ENCODE peak calls at places on chromosomes 16 and 17, in ten cellular contexts. One of them, this sample, is unnamed.

GRCh38 chr16:67678354-67679023 is 11.9 kb downstream of the C16orf86 start:
- DNase-seq in activated T-helper 2 cell treated with anti-CD3 and anti-CD28 coated beads, Interferon-gamma antibody, Interleukin-2, Interleukin-4, amounts not matched to agents 10 μg/mL and 5 μg/mL and 100 μg/mL, durations not matched to agents 14 hours and 24 hours and 36 hours: no peak
- DNase-seq in RPMI7951: no peak
- DNase-seq in stimulated activated CD4-positive, alpha-beta T cell treated with anti-CD3 and anti-CD28 coated beads, Interleukin-15, amount 100 ng/mL, for 24 hours: no peak
- DNase-seq in fibroblast of the conjunctiva: no peak
- DNase-seq in ELR: no peak
- DNase-seq in NCI-H748 treated with DMSO at 0.1 percent for 48 hours: no peak
- DNase-seq in progenitor cell of endocrine pancreas: no peak
- DNase-seq in activated T-helper 9 cell treated with anti-CD3 and anti-CD28 coated beads, Interleukin-2, amount 50 U/mL, for 16 hours: no peak
- DNase-seq in stimulated activated naive CD8-positive, alpha-beta T cell treated with anti-CD3 and anti-CD28 coated beads, Interleukin-15, Interleukin-2, amounts not matched to agents 100 U/mL and 50 U/mL, for 24 hours: no peak
- DNase-seq in this sample: no peak

GRCh38 chr17:82812601-82813000 is 27.2 kb downstream of the ZNF750 start:
- DNase-seq in NCI-H748 treated with DMSO at 0.1 percent for 48 hours: no peak
- DNase-seq in stimulated activated naive CD8-positive, alpha-beta T cell treated with anti-CD3 and anti-CD28 coated beads, Interleukin-15, Interleukin-2, amounts not matched to agents 100 U/mL and 50 U/mL, for 24 hours: no peak
- DNase-seq in fibroblast of the conjunctiva: no peak
- DNase-seq in activated T-helper 9 cell treated with anti-CD3 and anti-CD28 coated beads, Interleukin-2, amount 50 U/mL, for 16 hours: no peak
- DNase-seq in activated T-helper 2 cell treated with anti-CD3 and anti-CD28 coated beads, Interferon-gamma antibody, Interleukin-2, Interleukin-4, amounts not matched to agents 10 μg/mL and 5 μg/mL and 100 μg/mL, durations not matched to agents 14 hours and 24 hours and 36 hours: no peak
- DNase-seq in ELR: no peak
- DNase-seq in progenitor cell of endocrine pancreas: no peak
- DNase-seq in stimulated activated CD4-positive, alpha-beta T cell treated with anti-CD3 and anti-CD28 coated beads, Interleukin-15, amount 100 ng/mL, for 24 hours: no peak
- DNase-seq in RPMI7951: no peak
- DNase-seq in this sample: no peak

GRCh38 chr17:57766307-57766943 is 21.3 kb upstream of the CCDC182 start:
- DNase-seq in stimulated activated naive CD8-positive, alpha-beta T cell treated with anti-CD3 and anti-CD28 coated beads, Interleukin-15, Interleukin-2, amounts not matched to agents 100 U/mL and 50 U/mL, for 24 hours: no peak
- DNase-seq in ELR: no peak
- DNase-seq in RPMI7951: no peak
- DNase-seq in progenitor cell of endocrine pancreas: no peak
- DNase-seq in stimulated activated CD4-positive, alpha-beta T cell treated with anti-CD3 and anti-CD28 coated beads, Interleukin-15, amount 100 ng/mL, for 24 hours: no peak
- DNase-seq in fibroblast of the conjunctiva: no peak
- DNase-seq in NCI-H748 treated with DMSO at 0.1 percent for 48 hours: no peak
- DNase-seq in activated T-helper 2 cell treated with anti-CD3 and anti-CD28 coated beads, Interferon-gamma antibody, Interleukin-2, Interleukin-4, amounts not matched to agents 10 μg/mL and 5 μg/mL and 100 μg/mL, durations not matched to agents 14 hours and 24 hours and 36 hours: no peak
- DNase-seq in activated T-helper 9 cell treated with anti-CD3 and anti-CD28 coated beads, Interleukin-2, amount 50 U/mL, for 16 hours: no peak
- DNase-seq in this sample: no peak

GRCh38 chr17:40111221-40112128 is 10.3 kb upstream of the MSL1 start:
- DNase-seq in ELR: peak; percentile 94
- DNase-seq in RPMI7951: peak; percentile 95
- DNase-seq in activated T-helper 9 cell treated with anti-CD3 and anti-CD28 coated beads, Interleukin-2, amount 50 U/mL, for 16 hours: peak; percentile 54
- DNase-seq in progenitor cell of endocrine pancreas: peak; percentile 65
- DNase-seq in stimulated activated CD4-positive, alpha-beta T cell treated with anti-CD3 and anti-CD28 coated beads, Interleukin-15, amount 100 ng/mL, for 24 hours: peak; percentile 82
- DNase-seq in NCI-H748 treated with DMSO at 0.1 percent for 48 hours: peak; percentile 62
- DNase-seq in fibroblast of the conjunctiva: peak; percentile 81
- DNase-seq in stimulated activated naive CD8-positive, alpha-beta T cell treated with anti-CD3 and anti-CD28 coated beads, Interleukin-15, Interleukin-2, amounts not matched to agents 100 U/mL and 50 U/mL, for 24 hours: peak; percentile 77
- DNase-seq in activated T-helper 2 cell treated with anti-CD3 and anti-CD28 coated beads, Interferon-gamma antibody, Interleukin-2, Interleukin-4, amounts not matched to agents 10 μg/mL and 5 μg/mL and 100 μg/mL, durations not matched to agents 14 hours and 24 hours and 36 hours: peak; percentile 64
- DNase-seq in this sample: peak; percentile 93

GRCh38 chr17:46194393-46195216 is 1.4 kb upstream of the KANSL1 start:
- DNase-seq in activated T-helper 2 cell treated with anti-CD3 and anti-CD28 coated beads, Interferon-gamma antibody, Interleukin-2, Interleukin-4, amounts not matched to agents 10 μg/mL and 5 μg/mL and 100 μg/mL, durations not matched to agents 14 hours and 24 hours and 36 hours: peak; percentile 70
- DNase-seq in fibroblast of the conjunctiva: peak; percentile 43
- DNase-seq in stimulated activated CD4-positive, alpha-beta T cell treated with anti-CD3 and anti-CD28 coated beads, Interleukin-15, amount 100 ng/mL, for 24 hours: peak; percentile 58
- DNase-seq in progenitor cell of endocrine pancreas: no peak
- DNase-seq in RPMI7951: peak; percentile 43
- DNase-seq in activated T-helper 9 cell treated with anti-CD3 and anti-CD28 coated beads, Interleukin-2, amount 50 U/mL, for 16 hours: no peak
- DNase-seq in NCI-H748 treated with DMSO at 0.1 percent for 48 hours: peak; percentile 13
- DNase-seq in stimulated activated naive CD8-positive, alpha-beta T cell treated with anti-CD3 and anti-CD28 coated beads, Interleukin-15, Interleukin-2, amounts not matched to agents 100 U/mL and 50 U/mL, for 24 hours: peak; percentile 42
- DNase-seq in ELR: peak; percentile 84
- DNase-seq in this sample: peak; percentile 81

GRCh38 chr16:84543931-84544776 is 39.7 kb upstream of the MEAK7 start:
- DNase-seq in progenitor cell of endocrine pancreas: no peak
- DNase-seq in activated T-helper 2 cell treated with anti-CD3 and anti-CD28 coated beads, Interferon-gamma antibody, Interleukin-2, Interleukin-4, amounts not matched to agents 10 μg/mL and 5 μg/mL and 100 μg/mL, durations not matched to agents 14 hours and 24 hours and 36 hours: no peak
- DNase-seq in NCI-H748 treated with DMSO at 0.1 percent for 48 hours: peak; percentile 3
- DNase-seq in RPMI7951: no peak
- DNase-seq in stimulated activated CD4-positive, alpha-beta T cell treated with anti-CD3 and anti-CD28 coated beads, Interleukin-15, amount 100 ng/mL, for 24 hours: peak; percentile 65
- DNase-seq in stimulated activated naive CD8-positive, alpha-beta T cell treated with anti-CD3 and anti-CD28 coated beads, Interleukin-15, Interleukin-2, amounts not matched to agents 100 U/mL and 50 U/mL, for 24 hours: peak; percentile 71
- DNase-seq in fibroblast of the conjunctiva: no peak
- DNase-seq in ELR: no peak
- DNase-seq in activated T-helper 9 cell treated with anti-CD3 and anti-CD28 coated beads, Interleukin-2, amount 50 U/mL, for 16 hours: no peak
- DNase-seq in this sample: peak; percentile 19

GRCh38 chr16:23521037-23521743 is 10.9 kb upstream of the GGA2 start:
- DNase-seq in stimulated activated CD4-positive, alpha-beta T cell treated with anti-CD3 and anti-CD28 coated beads, Interleukin-15, amount 100 ng/mL, for 24 hours: no peak
- DNase-seq in RPMI7951: no peak
- DNase-seq in fibroblast of the conjunctiva: no peak
- DNase-seq in NCI-H748 treated with DMSO at 0.1 percent for 48 hours: no peak
- DNase-seq in ELR: no peak
- DNase-seq in activated T-helper 2 cell treated with anti-CD3 and anti-CD28 coated beads, Interferon-gamma antibody, Interleukin-2, Interleukin-4, amounts not matched to agents 10 μg/mL and 5 μg/mL and 100 μg/mL, durations not matched to agents 14 hours and 24 hours and 36 hours: no peak
- DNase-seq in progenitor cell of endocrine pancreas: no peak
- DNase-seq in activated T-helper 9 cell treated with anti-CD3 and anti-CD28 coated beads, Interleukin-2, amount 50 U/mL, for 16 hours: no peak
- DNase-seq in stimulated activated naive CD8-positive, alpha-beta T cell treated with anti-CD3 and anti-CD28 coated beads, Interleukin-15, Interleukin-2, amounts not matched to agents 100 U/mL and 50 U/mL, for 24 hours: no peak
- DNase-seq in this sample: no peak

GRCh38 chr17:9907883-9908648 is 3.0 kb upstream of the RCVRN start:
- DNase-seq in activated T-helper 9 cell treated with anti-CD3 and anti-CD28 coated beads, Interleukin-2, amount 50 U/mL, for 16 hours: no peak
- DNase-seq in stimulated activated naive CD8-positive, alpha-beta T cell treated with anti-CD3 and anti-CD28 coated beads, Interleukin-15, Interleukin-2, amounts not matched to agents 100 U/mL and 50 U/mL, for 24 hours: no peak
- DNase-seq in activated T-helper 2 cell treated with anti-CD3 and anti-CD28 coated beads, Interferon-gamma antibody, Interleukin-2, Interleukin-4, amounts not matched to agents 10 μg/mL and 5 μg/mL and 100 μg/mL, durations not matched to agents 14 hours and 24 hours and 36 hours: no peak
- DNase-seq in progenitor cell of endocrine pancreas: no peak
- DNase-seq in RPMI7951: peak; percentile 20
- DNase-seq in ELR: no peak
- DNase-seq in stimulated activated CD4-positive, alpha-beta T cell treated with anti-CD3 and anti-CD28 coated beads, Interleukin-15, amount 100 ng/mL, for 24 hours: no peak
- DNase-seq in fibroblast of the conjunctiva: no peak
- DNase-seq in NCI-H748 treated with DMSO at 0.1 percent for 48 hours: no peak
- DNase-seq in this sample: no peak

GRCh38 chr17:74477411-74477810 is 11.0 kb downstream of the CD300A start:
- DNase-seq in stimulated activated naive CD8-positive, alpha-beta T cell treated with anti-CD3 and anti-CD28 coated beads, Interleukin-15, Interleukin-2, amounts not matched to agents 100 U/mL and 50 U/mL, for 24 hours: no peak
- DNase-seq in progenitor cell of endocrine pancreas: no peak
- DNase-seq in ELR: no peak
- DNase-seq in activated T-helper 9 cell treated with anti-CD3 and anti-CD28 coated beads, Interleukin-2, amount 50 U/mL, for 16 hours: no peak
- DNase-seq in NCI-H748 treated with DMSO at 0.1 percent for 48 hours: no peak
- DNase-seq in RPMI7951: no peak
- DNase-seq in activated T-helper 2 cell treated with anti-CD3 and anti-CD28 coated beads, Interferon-gamma antibody, Interleukin-2, Interleukin-4, amounts not matched to agents 10 μg/mL and 5 μg/mL and 100 μg/mL, durations not matched to agents 14 hours and 24 hours and 36 hours: no peak
- DNase-seq in stimulated activated CD4-positive, alpha-beta T cell treated with anti-CD3 and anti-CD28 coated beads, Interleukin-15, amount 100 ng/mL, for 24 hours: no peak
- DNase-seq in fibroblast of the conjunctiva: no peak
- DNase-seq in this sample: no peak

GRCh38 chr16:1640261-1640956 is 28.2 kb downstream of the CRAMP1 start:
- DNase-seq in RPMI7951: no peak
- DNase-seq in stimulated activated naive CD8-positive, alpha-beta T cell treated with anti-CD3 and anti-CD28 coated beads, Interleukin-15, Interleukin-2, amounts not matched to agents 100 U/mL and 50 U/mL, for 24 hours: no peak
- DNase-seq in NCI-H748 treated with DMSO at 0.1 percent for 48 hours: no peak
- DNase-seq in fibroblast of the conjunctiva: no peak
- DNase-seq in progenitor cell of endocrine pancreas: no peak
- DNase-seq in ELR: no peak
- DNase-seq in activated T-helper 2 cell treated with anti-CD3 and anti-CD28 coated beads, Interferon-gamma antibody, Interleukin-2, Interleukin-4, amounts not matched to agents 10 μg/mL and 5 μg/mL and 100 μg/mL, durations not matched to agents 14 hours and 24 hours and 36 hours: no peak
- DNase-seq in activated T-helper 9 cell treated with anti-CD3 and anti-CD28 coated beads, Interleukin-2, amount 50 U/mL, for 16 hours: no peak
- DNase-seq in stimulated activated CD4-positive, alpha-beta T cell treated with anti-CD3 and anti-CD28 coated beads, Interleukin-15, amount 100 ng/mL, for 24 hours: no peak
- DNase-seq in this sample: no peak

GRCh38 chr17:79791354-79792123 is 5.3 kb downstream of the CBX8 start:
- DNase-seq in activated T-helper 9 cell treated with anti-CD3 and anti-CD28 coated beads, Interleukin-2, amount 50 U/mL, for 16 hours: no peak
- DNase-seq in fibroblast of the conjunctiva: no peak
- DNase-seq in stimulated activated naive CD8-positive, alpha-beta T cell treated with anti-CD3 and anti-CD28 coated beads, Interleukin-15, Interleukin-2, amounts not matched to agents 100 U/mL and 50 U/mL, for 24 hours: no peak
- DNase-seq in progenitor cell of endocrine pancreas: no peak
- DNase-seq in NCI-H748 treated with DMSO at 0.1 percent for 48 hours: no peak
- DNase-seq in activated T-helper 2 cell treated with anti-CD3 and anti-CD28 coated beads, Interferon-gamma antibody, Interleukin-2, Interleukin-4, amounts not matched to agents 10 μg/mL and 5 μg/mL and 100 μg/mL, durations not matched to agents 14 hours and 24 hours and 36 hours: no peak
- DNase-seq in RPMI7951: no peak
- DNase-seq in stimulated activated CD4-positive, alpha-beta T cell treated with anti-CD3 and anti-CD28 coated beads, Interleukin-15, amount 100 ng/mL, for 24 hours: no peak
- DNase-seq in ELR: no peak
- DNase-seq in this sample: no peak

GRCh38 chr17:46029627-46030026 is 30.6 kb downstream of the STH start:
- DNase-seq in stimulated activated naive CD8-positive, alpha-beta T cell treated with anti-CD3 and anti-CD28 coated beads, Interleukin-15, Interleukin-2, amounts not matched to agents 100 U/mL and 50 U/mL, for 24 hours: no peak
- DNase-seq in activated T-helper 9 cell treated with anti-CD3 and anti-CD28 coated beads, Interleukin-2, amount 50 U/mL, for 16 hours: no peak
- DNase-seq in NCI-H748 treated with DMSO at 0.1 percent for 48 hours: no peak
- DNase-seq in ELR: no peak
- DNase-seq in activated T-helper 2 cell treated with anti-CD3 and anti-CD28 coated beads, Interferon-gamma antibody, Interleukin-2, Interleukin-4, amounts not matched to agents 10 μg/mL and 5 μg/mL and 100 μg/mL, durations not matched to agents 14 hours and 24 hours and 36 hours: no peak
- DNase-seq in stimulated activated CD4-positive, alpha-beta T cell treated with anti-CD3 and anti-CD28 coated beads, Interleukin-15, amount 100 ng/mL, for 24 hours: no peak
- DNase-seq in progenitor cell of endocrine pancreas: no peak
- DNase-seq in RPMI7951: no peak
- DNase-seq in fibroblast of the conjunctiva: no peak
- DNase-seq in this sample: no peak

GRCh38 chr17:35731239-35731931 is at the start of gene RASL10B:
- DNase-seq in progenitor cell of endocrine pancreas: peak; percentile 40
- DNase-seq in ELR: peak; percentile 64
- DNase-seq in RPMI7951: peak; percentile 24
- DNase-seq in NCI-H748 treated with DMSO at 0.1 percent for 48 hours: peak; percentile 5
- DNase-seq in activated T-helper 9 cell treated with anti-CD3 and anti-CD28 coated beads, Interleukin-2, amount 50 U/mL, for 16 hours: peak; percentile 23
- DNase-seq in activated T-helper 2 cell treated with anti-CD3 and anti-CD28 coated beads, Interferon-gamma antibody, Interleukin-2, Interleukin-4, amounts not matched to agents 10 μg/mL and 5 μg/mL and 100 μg/mL, durations not matched to agents 14 hours and 24 hours and 36 hours: peak; percentile 27
- DNase-seq in fibroblast of the conjunctiva: peak; percentile 20
- DNase-seq in stimulated activated CD4-positive, alpha-beta T cell treated with anti-CD3 and anti-CD28 coated beads, Interleukin-15, amount 100 ng/mL, for 24 hours: peak; percentile 75
- DNase-seq in stimulated activated naive CD8-positive, alpha-beta T cell treated with anti-CD3 and anti-CD28 coated beads, Interleukin-15, Interleukin-2, amounts not matched to agents 100 U/mL and 50 U/mL, for 24 hours: peak; percentile 69
- DNase-seq in this sample: peak; percentile 73

GRCh38 chr17:77285594-77286390 is 145.0 kb downstream of the SEC14L1 start:
- DNase-seq in stimulated activated naive CD8-positive, alpha-beta T cell treated with anti-CD3 and anti-CD28 coated beads, Interleukin-15, Interleukin-2, amounts not matched to agents 100 U/mL and 50 U/mL, for 24 hours: no peak
- DNase-seq in NCI-H748 treated with DMSO at 0.1 percent for 48 hours: no peak
- DNase-seq in RPMI7951: peak; percentile 95
- DNase-seq in progenitor cell of endocrine pancreas: no peak
- DNase-seq in fibroblast of the conjunctiva: no peak
- DNase-seq in activated T-helper 9 cell treated with anti-CD3 and anti-CD28 coated beads, Interleukin-2, amount 50 U/mL, for 16 hours: no peak
- DNase-seq in activated T-helper 2 cell treated with anti-CD3 and anti-CD28 coated beads, Interferon-gamma antibody, Interleukin-2, Interleukin-4, amounts not matched to agents 10 μg/mL and 5 μg/mL and 100 μg/mL, durations not matched to agents 14 hours and 24 hours and 36 hours: no peak
- DNase-seq in ELR: peak; percentile 97
- DNase-seq in stimulated activated CD4-positive, alpha-beta T cell treated with anti-CD3 and anti-CD28 coated beads, Interleukin-15, amount 100 ng/mL, for 24 hours: no peak
- DNase-seq in this sample: peak; percentile 98

GRCh38 chr16:27228621-27229501 is 25.5 kb downstream of the KDM8 start:
- DNase-seq in stimulated activated naive CD8-positive, alpha-beta T cell treated with anti-CD3 and anti-CD28 coated beads, Interleukin-15, Interleukin-2, amounts not matched to agents 100 U/mL and 50 U/mL, for 24 hours: no peak
- DNase-seq in fibroblast of the conjunctiva: no peak
- DNase-seq in activated T-helper 9 cell treated with anti-CD3 and anti-CD28 coated beads, Interleukin-2, amount 50 U/mL, for 16 hours: no peak
- DNase-seq in ELR: no peak
- DNase-seq in activated T-helper 2 cell treated with anti-CD3 and anti-CD28 coated beads, Interferon-gamma antibody, Interleukin-2, Interleukin-4, amounts not matched to agents 10 μg/mL and 5 μg/mL and 100 μg/mL, durations not matched to agents 14 hours and 24 hours and 36 hours: no peak
- DNase-seq in progenitor cell of endocrine pancreas: no peak
- DNase-seq in RPMI7951: no peak
- DNase-seq in stimulated activated CD4-positive, alpha-beta T cell treated with anti-CD3 and anti-CD28 coated beads, Interleukin-15, amount 100 ng/mL, for 24 hours: no peak
- DNase-seq in NCI-H748 treated with DMSO at 0.1 percent for 48 hours: no peak
- DNase-seq in this sample: no peak

GRCh38 chr16:2482181-2483107 is 7.5 kb downstream of the TBC1D24 start:
- DNase-seq in stimulated activated CD4-positive, alpha-beta T cell treated with anti-CD3 and anti-CD28 coated beads, Interleukin-15, amount 100 ng/mL, for 24 hours: no peak
- DNase-seq in fibroblast of the conjunctiva: peak; percentile 48
- DNase-seq in stimulated activated naive CD8-positive, alpha-beta T cell treated with anti-CD3 and anti-CD28 coated beads, Interleukin-15, Interleukin-2, amounts not matched to agents 100 U/mL and 50 U/mL, for 24 hours: no peak
- DNase-seq in activated T-helper 9 cell treated with anti-CD3 and anti-CD28 coated beads, Interleukin-2, amount 50 U/mL, for 16 hours: no peak
- DNase-seq in NCI-H748 treated with DMSO at 0.1 percent for 48 hours: no peak
- DNase-seq in progenitor cell of endocrine pancreas: no peak
- DNase-seq in RPMI7951: peak; percentile 87
- DNase-seq in activated T-helper 2 cell treated with anti-CD3 and anti-CD28 coated beads, Interferon-gamma antibody, Interleukin-2, Interleukin-4, amounts not matched to agents 10 μg/mL and 5 μg/mL and 100 μg/mL, durations not matched to agents 14 hours and 24 hours and 36 hours: no peak
- DNase-seq in ELR: peak; percentile 65
- DNase-seq in this sample: peak; percentile 92

GRCh38 chr17:75270218-75270965 is 639 bp downstream of the MIF4GD start:
- DNase-seq in activated T-helper 2 cell treated with anti-CD3 and anti-CD28 coated beads, Interferon-gamma antibody, Interleukin-2, Interleukin-4, amounts not matched to agents 10 μg/mL and 5 μg/mL and 100 μg/mL, durations not matched to agents 14 hours and 24 hours and 36 hours: peak; percentile 60
- DNase-seq in stimulated activated naive CD8-positive, alpha-beta T cell treated with anti-CD3 and anti-CD28 coated beads, Interleukin-15, Interleukin-2, amounts not matched to agents 100 U/mL and 50 U/mL, for 24 hours: peak; percentile 76
- DNase-seq in ELR: peak; percentile 83
- DNase-seq in NCI-H748 treated with DMSO at 0.1 percent for 48 hours: no peak
- DNase-seq in progenitor cell of endocrine pancreas: peak; percentile 46
- DNase-seq in RPMI7951: peak; percentile 67
- DNase-seq in activated T-helper 9 cell treated with anti-CD3 and anti-CD28 coated beads, Interleukin-2, amount 50 U/mL, for 16 hours: peak; percentile 36
- DNase-seq in fibroblast of the conjunctiva: no peak
- DNase-seq in stimulated activated CD4-positive, alpha-beta T cell treated with anti-CD3 and anti-CD28 coated beads, Interleukin-15, amount 100 ng/mL, for 24 hours: peak; percentile 79
- DNase-seq in this sample: peak; percentile 88

GRCh38 chr17:38749222-38750043 is 1.3 kb upstream of the PCGF2 start:
- DNase-seq in NCI-H748 treated with DMSO at 0.1 percent for 48 hours: peak; percentile 50
- DNase-seq in ELR: peak; percentile 89
- DNase-seq in fibroblast of the conjunctiva: peak; percentile 46
- DNase-seq in stimulated activated CD4-positive, alpha-beta T cell treated with anti-CD3 and anti-CD28 coated beads, Interleukin-15, amount 100 ng/mL, for 24 hours: peak; percentile 32
- DNase-seq in RPMI7951: peak; percentile 86
- DNase-seq in activated T-helper 9 cell treated with anti-CD3 and anti-CD28 coated beads, Interleukin-2, amount 50 U/mL, for 16 hours: no peak
- DNase-seq in stimulated activated naive CD8-positive, alpha-beta T cell treated with anti-CD3 and anti-CD28 coated beads, Interleukin-15, Interleukin-2, amounts not matched to agents 100 U/mL and 50 U/mL, for 24 hours: no peak
- DNase-seq in activated T-helper 2 cell treated with anti-CD3 and anti-CD28 coated beads, Interferon-gamma antibody, Interleukin-2, Interleukin-4, amounts not matched to agents 10 μg/mL and 5 μg/mL and 100 μg/mL, durations not matched to agents 14 hours and 24 hours and 36 hours: no peak
- DNase-seq in progenitor cell of endocrine pancreas: peak; percentile 55
- DNase-seq in this sample: peak; percentile 65

GRCh38 chr16:28992496-28992895 is 7.6 kb downstream of the LAT start:
- DNase-seq in activated T-helper 9 cell treated with anti-CD3 and anti-CD28 coated beads, Interleukin-2, amount 50 U/mL, for 16 hours: no peak
- DNase-seq in progenitor cell of endocrine pancreas: no peak
- DNase-seq in RPMI7951: no peak
- DNase-seq in stimulated activated CD4-positive, alpha-beta T cell treated with anti-CD3 and anti-CD28 coated beads, Interleukin-15, amount 100 ng/mL, for 24 hours: no peak
- DNase-seq in ELR: no peak
- DNase-seq in activated T-helper 2 cell treated with anti-CD3 and anti-CD28 coated beads, Interferon-gamma antibody, Interleukin-2, Interleukin-4, amounts not matched to agents 10 μg/mL and 5 μg/mL and 100 μg/mL, durations not matched to agents 14 hours and 24 hours and 36 hours: no peak
- DNase-seq in stimulated activated naive CD8-positive, alpha-beta T cell treated with anti-CD3 and anti-CD28 coated beads, Interleukin-15, Interleukin-2, amounts not matched to agents 100 U/mL and 50 U/mL, for 24 hours: no peak
- DNase-seq in NCI-H748 treated with DMSO at 0.1 percent for 48 hours: no peak
- DNase-seq in fibroblast of the conjunctiva: no peak
- DNase-seq in this sample: no peak

GRCh38 chr16:75263963-75264445 is 12.6 kb upstream of the BCAR1 start:
- DNase-seq in progenitor cell of endocrine pancreas: no peak
- DNase-seq in activated T-helper 2 cell treated with anti-CD3 and anti-CD28 coated beads, Interferon-gamma antibody, Interleukin-2, Interleukin-4, amounts not matched to agents 10 μg/mL and 5 μg/mL and 100 μg/mL, durations not matched to agents 14 hours and 24 hours and 36 hours: no peak
- DNase-seq in stimulated activated CD4-positive, alpha-beta T cell treated with anti-CD3 and anti-CD28 coated beads, Interleukin-15, amount 100 ng/mL, for 24 hours: no peak
- DNase-seq in stimulated activated naive CD8-positive, alpha-beta T cell treated with anti-CD3 and anti-CD28 coated beads, Interleukin-15, Interleukin-2, amounts not matched to agents 100 U/mL and 50 U/mL, for 24 hours: no peak
- DNase-seq in ELR: peak; percentile 58
- DNase-seq in fibroblast of the conjunctiva: no peak
- DNase-seq in activated T-helper 9 cell treated with anti-CD3 and anti-CD28 coated beads, Interleukin-2, amount 50 U/mL, for 16 hours: no peak
- DNase-seq in RPMI7951: peak; percentile 61
- DNase-seq in NCI-H748 treated with DMSO at 0.1 percent for 48 hours: no peak
- DNase-seq in this sample: peak; percentile 75

GRCh38 chr17:73555199-73555810 is 88.9 kb downstream of the SDK2 start:
- DNase-seq in NCI-H748 treated with DMSO at 0.1 percent for 48 hours: no peak
- DNase-seq in stimulated activated naive CD8-positive, alpha-beta T cell treated with anti-CD3 and anti-CD28 coated beads, Interleukin-15, Interleukin-2, amounts not matched to agents 100 U/mL and 50 U/mL, for 24 hours: no peak
- DNase-seq in fibroblast of the conjunctiva: no peak
- DNase-seq in ELR: no peak
- DNase-seq in progenitor cell of endocrine pancreas: no peak
- DNase-seq in RPMI7951: no peak
- DNase-seq in activated T-helper 9 cell treated with anti-CD3 and anti-CD28 coated beads, Interleukin-2, amount 50 U/mL, for 16 hours: no peak
- DNase-seq in stimulated activated CD4-positive, alpha-beta T cell treated with anti-CD3 and anti-CD28 coated beads, Interleukin-15, amount 100 ng/mL, for 24 hours: no peak
- DNase-seq in activated T-helper 2 cell treated with anti-CD3 and anti-CD28 coated beads, Interferon-gamma antibody, Interleukin-2, Interleukin-4, amounts not matched to agents 10 μg/mL and 5 μg/mL and 100 μg/mL, durations not matched to agents 14 hours and 24 hours and 36 hours: no peak
- DNase-seq in this sample: no peak